ENCODE peak calls at places on chromosomes 3 and 15, in four cellular contexts. W, Q, O and J are unnamed samples.

GRCh38 chr3:130779031-130779430 is 32.4 kb upstream of the PIK3R4 start:
- DNase-seq in W (no peak), Q (no peak), O (no peak), J (no peak)

GRCh38 chr3:32374788-32375595 is 16.7 kb upstream of the CMTM7 start:
- DNase-seq in W (peak), Q (peak), O (peak), J (no peak)

GRCh38 chr15:82108489-82109078 is 62.8 kb upstream of the MEX3B start:
- DNase-seq in W (peak), Q (peak), O (peak), J (no peak)

GRCh38 chr3:154089416-154090115 is 31.6 kb upstream of the ARHGEF26 start:
- DNase-seq in W (peak), Q (peak), O (no peak), J (peak)

GRCh38 chr3:187020376-187020775 is 90.0 kb downstream of the ST6GAL1 start:
- DNase-seq in W (no peak), Q (no peak), O (peak), J (no peak)

GRCh38 chr15:82014989-82015388 is 30.8 kb downstream of the MEX3B start:
- DNase-seq in W (no peak), Q (no peak), O (no peak), J (no peak)

GRCh38 chr3:149816986-149817385 is 4.0 kb downstream of the RNF13 start:
- DNase-seq in W (no peak), Q (peak), O (no peak), J (no peak)

GRCh38 chr3:24060055-24060454 is 115.0 kb downstream of the NR1D2 start:
- DNase-seq in W (peak), Q (peak), O (no peak), J (peak)

GRCh38 chr15:30922469-30923311 is 19.0 kb downstream of the FAN1 start:
- DNase-seq in W (no peak), Q (peak), O (no peak), J (no peak)

GRCh38 chr15:85950101-85950500 is 129.6 kb upstream of the AGBL1 start:
- DNase-seq in W (no peak), Q (no peak), O (peak), J (no peak)

GRCh38 chr15:36601497-36601932 is 22.1 kb downstream of the CDIN1 start:
- DNase-seq in W (no peak), Q (peak), O (no peak), J (no peak)

GRCh38 chr3:180252683-180253082 is 215.9 kb upstream of the PEX5L start:
- DNase-seq in W (no peak), Q (peak), O (no peak), J (peak)

GRCh38 chr15:41778503-41778902 is 4.2 kb downstream of the MAPKBP1 start:
- DNase-seq in W (no peak), Q (no peak), O (no peak), J (no peak)

GRCh38 chr3:195100903-195101591 is 169.9 kb downstream of the XXYLT1 start:
- DNase-seq in W (peak), Q (no peak), O (no peak), J (no peak)

GRCh38 chr15:90647326-90647725 is 69.8 kb upstream of the BLM start:
- DNase-seq in W (no peak), Q (peak), O (no peak), J (no peak)

GRCh38 chr3:98961161-98962155 is 60.0 kb upstream of the DCBLD2 start:
- DNase-seq in W (no peak), Q (peak), O (no peak), J (no peak)

GRCh38 chr3:127701281-127701792 is 28.6 kb downstream of the ABTB1 start:
- DNase-seq in W (no peak), Q (no peak), O (no peak), J (no peak)

GRCh38 chr3:48528754-48529153 is 24.8 kb upstream of the SHISA5 start:
- DNase-seq in W (no peak), Q (no peak), O (no peak), J (no peak)

GRCh38 chr3:118765636-118766305 is 268.9 kb downstream of the IGSF11 start:
- DNase-seq in W (no peak), Q (no peak), O (no peak), J (no peak)

GRCh38 chr3:138774529-138775253 is 60.0 kb downstream of the PIK3CB start:
- DNase-seq in W (peak), Q (peak), O (no peak), J (peak)

GRCh38 chr3:152943645-152944044 is 108.7 kb downstream of the P2RY1 start:
- DNase-seq in W (no peak), Q (peak), O (no peak), J (no peak)

GRCh38 chr3:138682674-138683073 is 74.1 kb downstream of the FAIM start:
- DNase-seq in W (no peak), Q (no peak), O (no peak), J (no peak)

GRCh38 chr3:54771050-54771449 is 156.8 kb downstream of the LRTM1 start:
- DNase-seq in W (no peak), Q (no peak), O (no peak), J (no peak)

GRCh38 chr3:143951351-143951971 is 20.2 kb upstream of the DIPK2A start:
- DNase-seq in W (no peak), Q (peak), O (peak), J (no peak)

GRCh38 chr3:47848599-47849117 is 45.7 kb downstream of the DHX30 start:
- DNase-seq in W (no peak), Q (no peak), O (no peak), J (no peak)

GRCh38 chr3:128281461-128282367 is 128.4 kb downstream of the EEFSEC start:
- DNase-seq in W (no peak), Q (no peak), O (no peak), J (no peak)

GRCh38 chr3:80000022-80000421 is 232.2 kb upstream of the ROBO1 start:
- DNase-seq in W (no peak), Q (peak), O (no peak), J (peak)

GRCh38 chr3:124298951-124299350 is 307.0 kb upstream of the ROPN1 start:
- DNase-seq in W (no peak), Q (peak), O (peak), J (no peak)

GRCh38 chr3:100440895-100441294 is 39.6 kb downstream of the LNP1 start:
- DNase-seq in W (no peak), Q (no peak), O (no peak), J (no peak)

GRCh38 chr15:69557340-69558137 is 104.9 kb downstream of the RPLP1 start:
- DNase-seq in W (peak), Q (peak), O (no peak), J (peak)

GRCh38 chr3:16940769-16941683 is 56.3 kb downstream of the PLCL2 start:
- DNase-seq in W (no peak), Q (no peak), O (no peak), J (no peak)

GRCh38 chr3:113194747-113195400 is 16.5 kb upstream of the BOC start:
- DNase-seq in W (no peak), Q (no peak), O (no peak), J (no peak)

GRCh38 chr15:50119063-50119700 is at the start of gene ATP8B4:
- DNase-seq in W (no peak), Q (no peak), O (no peak), J (no peak)

GRCh38 chr3:143775401-143775970 is 72.8 kb downstream of the SLC9A9 start:
- DNase-seq in W (no peak), Q (peak), O (peak), J (no peak)

GRCh38 chr3:185900228-185900627 is 37.6 kb downstream of the TRA2B start:
- DNase-seq in W (peak), Q (peak), O (no peak), J (peak)

GRCh38 chr3:104547040-104547439 is 819.7 kb upstream of the ALCAM start:
- DNase-seq in W (no peak), Q (no peak), O (no peak), J (no peak)

GRCh38 chr3:134161817-134162396 is 88.8 kb downstream of the RYK start:
- DNase-seq in W (no peak), Q (no peak), O (no peak), J (no peak)

GRCh38 chr3:120171134-120171863 is 77.1 kb upstream of the GSK3B start:
- DNase-seq in W (no peak), Q (no peak), O (no peak), J (no peak)
- H3K27ac ChIP-seq in W (no peak), Q (peak), O (no peak), J (peak)

GRCh38 chr3:88713233-88713691 is 394.2 kb upstream of the EPHA3 start:
- DNase-seq in W (no peak), Q (peak), O (no peak), J (peak)
- H3K27ac ChIP-seq in W (no peak), Q (no peak), O (no peak), J (peak)

DNA sequence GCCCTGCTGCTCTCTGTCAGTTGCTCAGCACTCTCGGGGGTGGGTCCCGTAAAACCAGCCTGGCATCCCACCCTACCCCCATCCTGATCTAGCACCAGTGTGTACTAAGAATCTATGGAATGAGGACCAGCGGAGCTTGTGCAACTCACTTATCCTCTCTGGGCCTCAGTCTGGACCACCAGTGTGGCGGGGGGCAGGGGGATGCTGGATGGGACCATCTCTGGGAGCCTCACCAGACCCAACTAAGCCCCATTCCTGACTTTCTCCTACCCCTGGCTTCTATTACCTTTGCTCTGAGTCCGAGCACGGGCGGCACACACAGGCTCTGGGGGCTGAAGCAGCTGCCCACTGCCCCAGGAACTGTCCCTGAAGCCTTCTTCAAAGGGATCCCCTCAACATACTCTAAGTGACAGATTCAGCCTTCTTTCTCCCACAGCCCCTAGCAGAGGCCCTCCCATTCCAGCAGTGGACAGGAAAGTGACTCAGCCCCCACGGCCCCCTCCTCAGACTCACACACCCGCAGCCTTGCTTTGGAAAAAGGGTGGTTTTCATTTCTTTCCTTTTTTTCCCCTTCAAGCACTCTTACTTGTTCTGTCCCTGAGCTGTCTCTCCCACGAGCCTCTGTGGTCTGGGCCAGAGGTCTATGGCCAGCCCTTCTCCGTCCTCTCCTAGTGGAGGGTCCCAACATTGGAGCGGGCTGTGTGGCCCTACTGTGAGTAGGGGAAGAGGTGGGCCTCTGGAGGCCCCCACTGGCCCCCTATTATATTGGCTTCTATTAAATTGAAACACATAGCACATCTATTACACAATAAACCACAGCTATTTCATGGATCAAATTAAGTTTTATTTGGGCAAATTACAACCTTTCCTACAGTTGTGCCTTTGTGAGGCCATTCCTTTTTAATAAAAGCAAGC is 100.3 kb downstream of the SMAD6 start:
- DNase-seq in W (no peak), Q (peak), O (no peak), J (no peak)
- H3K27ac ChIP-seq in W (peak), Q (peak), O (no peak), J (peak)

GRCh38 chr15:64842986-64843561 is 1.4 kb downstream of the PLEKHO2 start:
- DNase-seq in W (peak), Q (peak), O (peak), J (no peak)
- H3K27ac ChIP-seq in W (peak), Q (no peak), O (peak), J (no peak)

GRCh38 chr3:77191014-77191413 is 151.1 kb downstream of the ROBO2 start:
- DNase-seq in W (no peak), Q (no peak), O (no peak), J (no peak)

GRCh38 chr3:77191640-77192039 is 151.7 kb downstream of the ROBO2 start:
- DNase-seq in W (no peak), Q (no peak), O (no peak), J (no peak)

GRCh38 chr3:77189684-77190083 is 149.8 kb downstream of the ROBO2 start:
- DNase-seq in W (no peak), Q (no peak), O (no peak), J (no peak)

GRCh38 chr3:77189258-77189657 is 149.4 kb downstream of the ROBO2 start:
- DNase-seq in W (no peak), Q (no peak), O (no peak), J (no peak)

GRCh38 chr3:77190281-77190841 is 150.5 kb downstream of the ROBO2 start:
- DNase-seq in W (no peak), Q (no peak), O (no peak), J (no peak)
- H3K27ac ChIP-seq in W (no peak), Q (no peak), O (no peak), J (no peak)

GRCh38 chr15:52037889-52038505 is 19.0 kb downstream of the MAPK6 start:
- DNase-seq in W (no peak), Q (no peak), O (no peak), J (no peak)

GRCh38 chr15:52040167-52040900 is 21.3 kb downstream of the MAPK6 start:
- DNase-seq in W (peak), Q (no peak), O (peak), J (no peak)

DNA sequence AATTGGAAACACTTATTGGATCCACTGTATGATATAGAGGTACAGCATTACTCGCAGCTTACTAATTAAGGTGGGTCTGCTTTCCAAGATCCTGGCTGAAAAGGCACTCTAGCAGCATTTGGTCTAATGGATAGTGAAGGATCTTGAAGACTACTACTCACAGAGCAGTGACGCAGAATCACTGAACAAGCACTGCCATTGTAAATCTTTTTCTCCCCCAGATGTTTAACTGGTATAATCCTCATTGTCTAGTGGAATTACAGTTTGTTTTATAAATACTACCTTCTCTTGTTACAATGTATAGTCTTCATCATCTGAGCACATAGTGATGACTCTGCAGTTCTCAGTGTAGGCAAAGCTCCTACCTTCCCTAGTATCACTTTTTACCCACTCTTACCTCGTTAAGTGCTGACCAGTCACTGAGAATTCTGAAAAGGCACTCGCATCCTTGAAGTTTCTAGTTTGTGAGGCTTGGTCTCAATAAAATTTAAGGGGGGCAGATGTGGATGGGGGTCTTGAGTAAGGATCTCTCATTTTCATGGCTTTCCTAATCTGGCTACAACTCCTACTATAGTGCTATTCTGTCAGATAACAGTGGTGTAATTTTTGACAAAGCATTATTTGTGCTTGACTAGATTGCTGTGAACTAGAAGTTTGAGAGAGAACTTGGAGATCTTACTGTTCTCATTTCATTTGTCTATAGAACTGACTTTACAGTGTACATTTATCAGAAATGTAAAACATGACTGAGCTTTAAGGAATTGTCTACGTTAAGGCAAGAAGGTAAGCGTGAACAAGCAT is 23.2 kb downstream of the MAPK6 start:
- DNase-seq in W (no peak), Q (peak), O (no peak), J (no peak)
- H3K27ac ChIP-seq in W (no peak), Q (no peak), O (peak), J (peak)

GRCh38 chr15:33448961-33449611 is 138.3 kb downstream of the RYR3 start:
- DNase-seq in W (no peak), Q (peak), O (no peak), J (peak)

GRCh38 chr15:33451385-33451784 is 140.6 kb downstream of the RYR3 start:
- DNase-seq in W (no peak), Q (peak), O (no peak), J (peak)

GRCh38 chr15:33453761-33454160 is 143.0 kb downstream of the RYR3 start:
- DNase-seq in W (no peak), Q (no peak), O (no peak), J (no peak)

GRCh38 chr15:33443699-33444098 is 132.9 kb downstream of the RYR3 start:
- DNase-seq in W (no peak), Q (no peak), O (no peak), J (no peak)

DNA sequence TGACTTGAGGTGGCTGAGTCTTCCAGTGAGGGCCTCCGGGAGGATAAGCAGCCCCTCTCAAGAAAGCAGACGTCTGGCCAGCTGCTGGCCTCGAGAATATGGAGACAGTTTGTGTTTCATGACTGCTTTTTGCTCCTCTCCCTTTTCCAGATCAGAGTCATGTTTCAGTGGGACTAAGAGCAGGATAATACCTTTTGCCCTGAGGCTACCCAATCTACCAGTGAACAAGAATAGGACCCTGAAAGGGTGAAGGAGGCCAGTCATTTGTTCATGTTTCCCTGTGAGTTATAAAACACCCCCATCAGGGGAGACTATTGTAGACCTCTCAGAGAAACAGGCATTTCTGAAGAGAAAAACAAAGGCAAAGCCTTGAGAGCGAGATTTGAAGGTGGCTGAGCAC is 137.4 kb downstream of the RYR3 start:
- DNase-seq in W (no peak), Q (no peak), O (no peak), J (no peak)
- H3K27ac ChIP-seq in W (no peak), Q (no peak), O (no peak), J (peak)

GRCh38 chr3:7978104-7978457 is 523.5 kb upstream of the LMCD1 start:
- DNase-seq in W (no peak), Q (no peak), O (no peak), J (no peak)
- H3K27ac ChIP-seq in W (no peak), Q (no peak), O (no peak), J (peak)

GRCh38 chr3:132522353-132522752 is 74.7 kb upstream of the ACKR4 start:
- DNase-seq in W (no peak), Q (no peak), O (no peak), J (no peak)

GRCh38 chr3:132521921-132522320 is 75.1 kb upstream of the ACKR4 start:
- DNase-seq in W (no peak), Q (no peak), O (no peak), J (no peak)

GRCh38 chr3:132513057-132513456 is 84.0 kb upstream of the ACKR4 start:
- DNase-seq in W (no peak), Q (no peak), O (no peak), J (no peak)

GRCh38 chr3:132519914-132520313 is 77.2 kb upstream of the ACKR4 start:
- DNase-seq in W (no peak), Q (no peak), O (no peak), J (no peak)

DNA sequence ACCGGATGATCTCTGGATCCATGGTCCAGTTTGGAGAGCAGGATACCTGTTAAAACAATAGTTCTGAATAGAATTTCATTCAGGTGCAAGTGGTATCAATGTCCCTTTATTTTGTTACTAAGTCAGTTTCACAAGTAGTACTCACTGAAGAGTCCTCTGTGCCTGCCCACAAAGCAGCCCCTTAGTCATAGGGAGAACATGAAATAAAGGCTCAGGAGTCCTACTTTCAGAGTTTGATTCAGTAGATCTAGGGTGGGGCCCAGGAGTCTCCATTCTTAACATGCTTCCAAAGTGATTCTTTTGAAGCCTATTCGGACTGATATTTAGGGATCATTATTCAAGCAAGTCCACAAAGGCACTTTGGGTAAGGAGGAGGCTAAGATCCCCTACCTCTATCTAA is 79.8 kb upstream of the ACKR4 start:
- DNase-seq in W (no peak), Q (no peak), O (no peak), J (no peak)
- H3K27ac ChIP-seq in W (no peak), Q (no peak), O (no peak), J (no peak)